ENCODE peak calls at places on chromosomes 11 and 22, in ten cellular contexts. One of them, this sample, is unnamed.

GRCh38 chr11:43959321-43959995 is 17.0 kb downstream of the C11orf96 start:
- DNase-seq in psoas muscle: no peak
- DNase-seq in cardiac muscle cell: peak; percentile 21
- DNase-seq in lung: no peak
- DNase-seq in GM23248: no peak
- DNase-seq in HAP-1: no peak
- DNase-seq in effector memory CD4-positive, alpha-beta T cell: no peak
- DNase-seq in HFF-Myc: no peak
- DNase-seq in naive thymus-derived CD4-positive, alpha-beta T cell: no peak
- DNase-seq in GM23338: peak; percentile 20
- DNase-seq in this sample: no peak

GRCh38 chr22:20463324-20464095 is 25.9 kb upstream of the SCARF2 start:
- DNase-seq in lung: no peak
- DNase-seq in HAP-1: no peak
- DNase-seq in cardiac muscle cell: no peak
- DNase-seq in GM23338: no peak
- DNase-seq in psoas muscle: peak; percentile 77
- DNase-seq in HFF-Myc: no peak
- DNase-seq in effector memory CD4-positive, alpha-beta T cell: no peak
- DNase-seq in naive thymus-derived CD4-positive, alpha-beta T cell: peak; percentile 72
- DNase-seq in GM23248: no peak
- DNase-seq in this sample: no peak

GRCh38 chr11:76670475-76671235 is at the start of gene LRRC32:
- DNase-seq in lung: peak; percentile 55
- DNase-seq in HFF-Myc: no peak
- DNase-seq in naive thymus-derived CD4-positive, alpha-beta T cell: no peak
- DNase-seq in GM23338: peak; percentile 62
- DNase-seq in psoas muscle: peak; percentile 77
- DNase-seq in GM23248: peak; percentile 40
- DNase-seq in effector memory CD4-positive, alpha-beta T cell: peak; percentile 15
- DNase-seq in HAP-1: peak; percentile 69
- DNase-seq in cardiac muscle cell: peak; percentile 55
- DNase-seq in this sample: no peak

GRCh38 chr11:34356918-34357645 is 728 bp downstream of the ABTB2 start:
- DNase-seq in naive thymus-derived CD4-positive, alpha-beta T cell: peak; percentile 51
- DNase-seq in cardiac muscle cell: peak; percentile 76
- DNase-seq in psoas muscle: peak; percentile 85
- DNase-seq in HAP-1: peak; percentile 65
- DNase-seq in HFF-Myc: no peak
- DNase-seq in GM23338: peak; percentile 72
- DNase-seq in effector memory CD4-positive, alpha-beta T cell: peak; percentile 19
- DNase-seq in GM23248: peak; percentile 80
- DNase-seq in lung: peak; percentile 59
- DNase-seq in this sample: no peak

GRCh38 chr11:63814383-63814736 is 1.1 kb downstream of the SPINDOC start:
- DNase-seq in GM23338: no peak
- DNase-seq in naive thymus-derived CD4-positive, alpha-beta T cell: no peak
- DNase-seq in HAP-1: peak; percentile 66
- DNase-seq in effector memory CD4-positive, alpha-beta T cell: no peak
- DNase-seq in GM23248: no peak
- DNase-seq in psoas muscle: no peak
- DNase-seq in lung: no peak
- DNase-seq in HFF-Myc: no peak
- DNase-seq in cardiac muscle cell: peak; percentile 6
- DNase-seq in this sample: no peak

GRCh38 chr11:75279273-75279672 is 38.7 kb downstream of the TPBGL start:
- DNase-seq in GM23248: no peak
- DNase-seq in psoas muscle: peak; percentile 36
- DNase-seq in lung: no peak
- DNase-seq in GM23338: peak; percentile 40
- DNase-seq in effector memory CD4-positive, alpha-beta T cell: no peak
- DNase-seq in naive thymus-derived CD4-positive, alpha-beta T cell: no peak
- DNase-seq in cardiac muscle cell: no peak
- DNase-seq in HAP-1: no peak
- DNase-seq in HFF-Myc: no peak
- DNase-seq in this sample: no peak

GRCh38 chr11:132523929-132524328 is 1008.4 kb downstream of the OPCML start:
- DNase-seq in psoas muscle: no peak
- DNase-seq in naive thymus-derived CD4-positive, alpha-beta T cell: no peak
- DNase-seq in HAP-1: no peak
- DNase-seq in GM23338: peak; percentile 42
- DNase-seq in lung: no peak
- DNase-seq in HFF-Myc: no peak
- DNase-seq in effector memory CD4-positive, alpha-beta T cell: no peak
- DNase-seq in GM23248: peak; percentile 12
- DNase-seq in cardiac muscle cell: no peak
- DNase-seq in this sample: no peak

GRCh38 chr22:42310301-42310981 is 40.0 kb upstream of the TCF20 start:
- DNase-seq in psoas muscle: no peak
- DNase-seq in cardiac muscle cell: no peak
- DNase-seq in effector memory CD4-positive, alpha-beta T cell: no peak
- DNase-seq in lung: no peak
- DNase-seq in GM23248: no peak
- DNase-seq in GM23338: no peak
- DNase-seq in HFF-Myc: no peak
- DNase-seq in HAP-1: no peak
- DNase-seq in naive thymus-derived CD4-positive, alpha-beta T cell: no peak
- DNase-seq in this sample: no peak

GRCh38 chr11:133693110-133693509 is 152.2 kb downstream of the SPATA19 start:
- DNase-seq in lung: no peak
- DNase-seq in HAP-1: no peak
- DNase-seq in GM23248: no peak
- DNase-seq in effector memory CD4-positive, alpha-beta T cell: no peak
- DNase-seq in HFF-Myc: no peak
- DNase-seq in psoas muscle: no peak
- DNase-seq in GM23338: no peak
- DNase-seq in cardiac muscle cell: no peak
- DNase-seq in naive thymus-derived CD4-positive, alpha-beta T cell: no peak
- DNase-seq in this sample: no peak
- H3K4me3 ChIP-seq in lung: no peak overlapping the region
- H3K4me3 ChIP-seq in HAP-1: no peak overlapping the region
- H3K4me3 ChIP-seq in GM23248: no peak overlapping the region
- H3K4me3 ChIP-seq in effector memory CD4-positive, alpha-beta T cell: no peak overlapping the region
- H3K4me3 ChIP-seq in HFF-Myc: no peak overlapping the region
- H3K4me3 ChIP-seq in psoas muscle: no peak overlapping the region
- H3K4me3 ChIP-seq in GM23338: no peak overlapping the region
- H3K4me3 ChIP-seq in cardiac muscle cell: no peak overlapping the region
- H3K4me3 ChIP-seq in naive thymus-derived CD4-positive, alpha-beta T cell: no peak overlapping the region
- H3K4me3 ChIP-seq in this sample: no peak overlapping the region

GRCh38 chr11:31805037-31805628 is 6.0 kb downstream of the PAX6 start:
- DNase-seq in GM23248: no peak
- DNase-seq in effector memory CD4-positive, alpha-beta T cell: no peak
- DNase-seq in HFF-Myc: no peak
- DNase-seq in GM23338: peak; percentile 72
- DNase-seq in psoas muscle: no peak
- DNase-seq in naive thymus-derived CD4-positive, alpha-beta T cell: no peak
- DNase-seq in cardiac muscle cell: no peak
- DNase-seq in lung: no peak
- DNase-seq in HAP-1: no peak
- DNase-seq in this sample: no peak
- H3K4me3 ChIP-seq in GM23248: peak overlapping the region; percentile 53
- H3K4me3 ChIP-seq in effector memory CD4-positive, alpha-beta T cell: no peak overlapping the region
- H3K4me3 ChIP-seq in HFF-Myc: no peak overlapping the region
- H3K4me3 ChIP-seq in GM23338: peak overlapping the region; percentile 58
- H3K4me3 ChIP-seq in psoas muscle: peak overlapping the region; percentile 50
- H3K4me3 ChIP-seq in naive thymus-derived CD4-positive, alpha-beta T cell: no peak overlapping the region
- H3K4me3 ChIP-seq in cardiac muscle cell: no peak overlapping the region
- H3K4me3 ChIP-seq in lung: no peak overlapping the region
- H3K4me3 ChIP-seq in HAP-1: no peak overlapping the region
- H3K4me3 ChIP-seq in this sample: no peak overlapping the region

DNA sequence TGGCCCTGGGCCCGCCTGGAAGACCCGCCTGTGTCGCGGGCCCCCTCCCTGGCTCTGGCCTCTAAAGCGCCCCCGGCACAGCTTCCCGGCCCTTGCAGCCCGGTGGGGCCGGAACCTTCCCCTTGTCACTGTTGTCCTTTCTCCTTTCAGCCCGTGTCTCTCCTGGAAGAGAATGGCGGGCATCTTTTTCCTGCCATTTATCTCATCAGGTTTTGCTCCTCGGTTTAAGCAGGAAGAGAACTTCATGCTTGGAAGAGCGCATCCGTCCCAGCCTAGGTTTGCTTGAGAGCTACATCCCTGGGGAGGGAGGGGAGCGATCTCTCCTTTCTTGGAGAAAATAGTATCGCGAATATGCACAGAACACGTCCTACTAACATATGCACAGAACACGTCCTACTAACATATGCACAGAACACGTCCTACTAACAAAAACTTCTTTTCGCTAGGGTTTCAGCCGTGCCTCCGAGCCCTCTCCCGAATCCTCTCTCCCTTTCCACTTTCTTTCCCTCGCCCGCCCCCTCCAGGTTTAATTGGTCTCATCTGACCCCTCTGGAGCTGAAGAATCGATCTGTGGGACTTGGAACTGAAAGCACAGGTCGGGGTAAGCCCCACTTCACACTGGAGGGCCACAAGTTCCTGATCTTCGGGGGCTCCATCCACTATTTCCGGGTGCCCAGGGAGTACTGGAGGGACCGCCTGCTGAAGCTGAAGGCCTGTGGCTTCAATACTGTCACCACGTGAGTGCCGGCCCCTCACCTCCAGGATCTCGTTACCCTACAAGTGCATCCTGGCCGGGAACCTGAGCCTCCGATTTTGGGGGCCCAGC is 1.2 kb downstream of the GLB1L3 start:
- DNase-seq in lung: no peak
- DNase-seq in cardiac muscle cell: no peak
- DNase-seq in psoas muscle: no peak
- DNase-seq in HAP-1: no peak
- DNase-seq in effector memory CD4-positive, alpha-beta T cell: no peak
- DNase-seq in GM23248: peak; percentile 10
- DNase-seq in HFF-Myc: no peak
- DNase-seq in GM23338: peak; percentile 73
- DNase-seq in naive thymus-derived CD4-positive, alpha-beta T cell: no peak
- DNase-seq in this sample: no peak
- H3K4me3 ChIP-seq in lung: no peak overlapping the region
- H3K4me3 ChIP-seq in cardiac muscle cell: no peak overlapping the region
- H3K4me3 ChIP-seq in psoas muscle: peak overlapping the region; percentile 56
- H3K4me3 ChIP-seq in HAP-1: peak overlapping the region; percentile 53
- H3K4me3 ChIP-seq in effector memory CD4-positive, alpha-beta T cell: peak overlapping the region; percentile 80
- H3K4me3 ChIP-seq in GM23248: no peak overlapping the region
- H3K4me3 ChIP-seq in HFF-Myc: no peak overlapping the region
- H3K4me3 ChIP-seq in GM23338: peak overlapping the region; percentile 90
- H3K4me3 ChIP-seq in naive thymus-derived CD4-positive, alpha-beta T cell: no peak overlapping the region
- H3K4me3 ChIP-seq in this sample: no peak overlapping the region

DNA sequence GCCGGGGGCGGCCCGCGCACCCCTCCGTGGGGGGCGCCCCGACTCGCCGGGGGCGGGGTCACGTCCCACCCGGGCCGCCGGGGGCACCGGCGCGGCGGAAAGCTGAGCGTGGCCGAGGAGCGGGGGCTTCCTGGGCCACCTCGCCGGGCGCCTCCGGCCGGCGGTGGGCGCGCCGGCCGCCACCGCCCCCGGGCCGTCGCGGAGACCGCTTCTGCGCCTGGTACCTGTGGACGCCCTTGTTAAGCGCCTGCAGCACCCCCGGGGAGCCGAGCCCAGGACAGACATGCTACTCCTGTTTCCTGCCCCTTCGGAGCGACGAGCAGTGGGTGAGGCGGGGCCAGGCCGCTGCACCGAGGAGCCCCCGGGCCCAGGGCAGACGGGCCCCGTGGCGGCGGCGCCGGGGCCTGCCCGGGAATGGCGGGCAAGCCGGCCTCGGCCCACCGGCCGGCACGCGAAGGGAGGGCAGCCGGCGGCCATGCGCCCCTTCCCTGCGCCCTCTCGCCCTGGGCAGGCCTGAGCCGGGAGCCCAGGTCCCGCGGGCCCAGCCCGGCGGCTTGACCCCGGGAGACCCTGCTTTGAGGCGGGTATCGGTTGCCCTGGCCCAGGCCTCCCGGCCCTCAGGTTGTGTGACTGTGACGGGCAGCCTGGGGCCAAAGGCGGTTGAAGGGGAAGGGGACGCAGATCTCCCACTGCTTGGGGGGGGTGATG is 850 bp upstream of the KDM2A start:
- DNase-seq in cardiac muscle cell: peak; percentile 46
- DNase-seq in naive thymus-derived CD4-positive, alpha-beta T cell: peak; percentile 65
- DNase-seq in HAP-1: peak; percentile 33
- DNase-seq in GM23248: peak; percentile 48
- DNase-seq in HFF-Myc: no peak
- DNase-seq in effector memory CD4-positive, alpha-beta T cell: peak; percentile 46
- DNase-seq in psoas muscle: peak; percentile 76
- DNase-seq in lung: peak; percentile 53
- DNase-seq in GM23338: peak; percentile 70
- DNase-seq in this sample: no peak
- H3K4me3 ChIP-seq in cardiac muscle cell: no peak overlapping the region
- H3K4me3 ChIP-seq in naive thymus-derived CD4-positive, alpha-beta T cell: peak overlapping the region; percentile 61
- H3K4me3 ChIP-seq in HAP-1: no peak overlapping the region
- H3K4me3 ChIP-seq in GM23248: peak overlapping the region; percentile 41
- H3K4me3 ChIP-seq in HFF-Myc: peak overlapping the region; percentile 27
- H3K4me3 ChIP-seq in effector memory CD4-positive, alpha-beta T cell: peak overlapping the region; percentile 72
- H3K4me3 ChIP-seq in psoas muscle: peak overlapping the region; percentile 77
- H3K4me3 ChIP-seq in lung: peak overlapping the region; percentile 55
- H3K4me3 ChIP-seq in GM23338: peak overlapping the region; percentile 62
- H3K4me3 ChIP-seq in this sample: no peak overlapping the region

DNA sequence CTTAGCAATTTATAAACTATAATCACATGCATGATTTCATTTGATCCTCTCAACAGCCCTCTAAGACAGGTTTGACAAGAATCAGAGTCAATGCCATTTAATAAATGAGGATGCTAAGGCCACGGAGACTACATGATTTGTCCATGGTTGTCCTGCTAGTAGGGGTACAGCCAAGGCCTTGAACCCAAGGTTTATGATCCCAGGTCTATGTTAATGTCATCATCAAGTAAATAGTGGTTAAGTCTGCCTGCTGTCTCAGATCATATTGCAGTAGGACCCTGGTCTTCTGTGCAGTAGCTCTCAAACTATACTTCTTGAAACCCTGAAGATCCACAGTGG is 17.7 kb upstream of the SYTL2 start:
- DNase-seq in GM23248: no peak
- DNase-seq in naive thymus-derived CD4-positive, alpha-beta T cell: no peak
- DNase-seq in effector memory CD4-positive, alpha-beta T cell: no peak
- DNase-seq in HFF-Myc: no peak
- DNase-seq in lung: no peak
- DNase-seq in cardiac muscle cell: no peak
- DNase-seq in GM23338: no peak
- DNase-seq in psoas muscle: no peak
- DNase-seq in HAP-1: no peak
- DNase-seq in this sample: no peak
- H3K4me3 ChIP-seq in GM23248: peak overlapping the region; percentile 13
- H3K4me3 ChIP-seq in naive thymus-derived CD4-positive, alpha-beta T cell: no peak overlapping the region
- H3K4me3 ChIP-seq in effector memory CD4-positive, alpha-beta T cell: no peak overlapping the region
- H3K4me3 ChIP-seq in HFF-Myc: no peak overlapping the region
- H3K4me3 ChIP-seq in lung: no peak overlapping the region
- H3K4me3 ChIP-seq in cardiac muscle cell: no peak overlapping the region
- H3K4me3 ChIP-seq in GM23338: no peak overlapping the region
- H3K4me3 ChIP-seq in psoas muscle: no peak overlapping the region
- H3K4me3 ChIP-seq in HAP-1: no peak overlapping the region
- H3K4me3 ChIP-seq in this sample: no peak overlapping the region

GRCh38 chr11:125064070-125064469 is 965 bp downstream of the SLC37A2 start:
- DNase-seq in lung: no peak
- DNase-seq in naive thymus-derived CD4-positive, alpha-beta T cell: no peak
- DNase-seq in effector memory CD4-positive, alpha-beta T cell: no peak
- DNase-seq in HAP-1: no peak
- DNase-seq in GM23248: no peak
- DNase-seq in cardiac muscle cell: no peak
- DNase-seq in HFF-Myc: no peak
- DNase-seq in GM23338: no peak
- DNase-seq in psoas muscle: peak; percentile 24
- DNase-seq in this sample: no peak
- H3K4me3 ChIP-seq in lung: peak overlapping the region; percentile 61
- H3K4me3 ChIP-seq in naive thymus-derived CD4-positive, alpha-beta T cell: no peak overlapping the region
- H3K4me3 ChIP-seq in effector memory CD4-positive, alpha-beta T cell: no peak overlapping the region
- H3K4me3 ChIP-seq in HAP-1: no peak overlapping the region
- H3K4me3 ChIP-seq in GM23248: peak overlapping the region; percentile 91
- H3K4me3 ChIP-seq in cardiac muscle cell: no peak overlapping the region
- H3K4me3 ChIP-seq in HFF-Myc: peak overlapping the region; percentile 56
- H3K4me3 ChIP-seq in GM23338: peak overlapping the region; percentile 90
- H3K4me3 ChIP-seq in psoas muscle: peak overlapping the region; percentile 82
- H3K4me3 ChIP-seq in this sample: peak overlapping the region; percentile 81

This sample was measured in AG04450.